ENCODE peak calls at places on chromosomes 2 and 18, in four cellular contexts. One of them, this sample, is unnamed.

GRCh38 chr2:42314892-42315468 is 46.0 kb downstream of the COX7A2L start:
- DNase-seq in HCT116: no peak
- DNase-seq in stomach: no peak
- DNase-seq in GM23338: no peak
- DNase-seq in this sample: no peak

GRCh38 chr18:3500016-3500415 is 50.0 kb downstream of the TGIF1 start:
- DNase-seq in HCT116: no peak
- DNase-seq in stomach: no peak
- DNase-seq in GM23338: no peak
- DNase-seq in this sample: no peak

GRCh38 chr2:171260471-171261424 is 100.1 kb upstream of the TLK1 start:
- DNase-seq in HCT116: no peak
- DNase-seq in stomach: no peak
- DNase-seq in GM23338: peak
- DNase-seq in this sample: no peak

GRCh38 chr2:105104208-105104731 is 66.4 kb downstream of the MRPS9 start:
- DNase-seq in HCT116: no peak
- DNase-seq in stomach: no peak
- DNase-seq in GM23338: no peak
- DNase-seq in this sample: no peak

GRCh38 chr2:20429528-20429927 is 17.3 kb upstream of the RHOB start:
- DNase-seq in HCT116: no peak
- DNase-seq in stomach: peak
- DNase-seq in GM23338: no peak
- DNase-seq in this sample: peak

GRCh38 chr2:169507698-169508097 is 1.8 kb upstream of the KLHL41 start:
- DNase-seq in HCT116: no peak
- DNase-seq in stomach: no peak
- DNase-seq in GM23338: no peak
- DNase-seq in this sample: no peak

GRCh38 chr2:141490886-141491285 is 639.9 kb downstream of the LRP1B start:
- DNase-seq in HCT116: no peak
- DNase-seq in stomach: no peak
- DNase-seq in GM23338: no peak
- DNase-seq in this sample: no peak

GRCh38 chr2:147382322-147382948 is 462.4 kb upstream of the ACVR2A start:
- DNase-seq in HCT116: no peak
- DNase-seq in stomach: no peak
- DNase-seq in GM23338: no peak
- DNase-seq in this sample: no peak

GRCh38 chr18:44182363-44182762 is 498.3 kb upstream of the SETBP1 start:
- DNase-seq in HCT116: no peak
- DNase-seq in stomach: no peak
- DNase-seq in GM23338: no peak
- DNase-seq in this sample: no peak

GRCh38 chr2:63424329-63425078 is 163.8 kb downstream of the WDPCP start:
- DNase-seq in HCT116: peak
- DNase-seq in stomach: no peak
- DNase-seq in GM23338: peak
- DNase-seq in this sample: no peak

GRCh38 chr2:6982934-6983589 is 65.8 kb downstream of the RNF144A start:
- DNase-seq in HCT116: no peak
- DNase-seq in stomach: no peak
- DNase-seq in GM23338: peak
- DNase-seq in this sample: no peak

GRCh38 chr2:56231361-56231760 is 47.6 kb downstream of the CCDC85A start:
- DNase-seq in HCT116: no peak
- DNase-seq in stomach: no peak
- DNase-seq in GM23338: no peak
- DNase-seq in this sample: no peak

GRCh38 chr18:31619291-31619690 is 27.6 kb downstream of the TTR start:
- DNase-seq in HCT116: no peak
- DNase-seq in stomach: no peak
- DNase-seq in GM23338: no peak
- DNase-seq in this sample: no peak

GRCh38 chr2:169845016-169845415 is 17.8 kb downstream of the UBR3 start:
- DNase-seq in HCT116: no peak
- DNase-seq in stomach: no peak
- DNase-seq in GM23338: no peak
- DNase-seq in this sample: no peak

GRCh38 chr2:240603846-240604245 is 17.3 kb downstream of the CAPN10 start:
- DNase-seq in HCT116: no peak
- DNase-seq in stomach: no peak
- DNase-seq in GM23338: no peak
- DNase-seq in this sample: peak

GRCh38 chr2:40654346-40654745 is 202.5 kb upstream of the SLC8A1 start:
- DNase-seq in HCT116: no peak
- DNase-seq in stomach: no peak
- DNase-seq in GM23338: no peak
- DNase-seq in this sample: no peak

GRCh38 chr2:39954346-39954745 is 175.3 kb upstream of the THUMPD2 start:
- DNase-seq in HCT116: no peak
- DNase-seq in stomach: no peak
- DNase-seq in GM23338: no peak
- DNase-seq in this sample: no peak

GRCh38 chr2:45821558-45822271 is 170.2 kb downstream of the PRKCE start:
- DNase-seq in HCT116: peak
- DNase-seq in stomach: peak
- DNase-seq in GM23338: no peak
- DNase-seq in this sample: no peak

GRCh38 chr2:74566423-74567085 is 12.0 kb downstream of the DOK1 start:
- DNase-seq in HCT116: no peak
- DNase-seq in stomach: no peak
- DNase-seq in GM23338: no peak
- DNase-seq in this sample: no peak

GRCh38 chr2:109322111-109322510 is 193.1 kb downstream of the SH3RF3 start:
- DNase-seq in HCT116: no peak
- DNase-seq in stomach: peak
- DNase-seq in GM23338: no peak
- DNase-seq in this sample: no peak

GRCh38 chr2:74261204-74261864 is 62.9 kb downstream of the MTHFD2 start:
- DNase-seq in HCT116: peak
- DNase-seq in stomach: peak
- DNase-seq in GM23338: peak
- DNase-seq in this sample: no peak

GRCh38 chr2:113167115-113167932 is 6.4 kb upstream of the PSD4 start:
- DNase-seq in HCT116: no peak
- DNase-seq in stomach: peak
- DNase-seq in GM23338: no peak
- DNase-seq in this sample: peak

GRCh38 chr18:3851159-3851558 is 401.2 kb downstream of the TGIF1 start:
- DNase-seq in HCT116: no peak
- DNase-seq in stomach: no peak
- DNase-seq in GM23338: no peak
- DNase-seq in this sample: no peak

GRCh38 chr2:242064364-242065250 is 195.1 kb downstream of the RTP5 start:
- DNase-seq in HCT116: no peak
- DNase-seq in stomach: no peak
- DNase-seq in GM23338: no peak
- DNase-seq in this sample: no peak

GRCh38 chr2:62760555-62760954 is 55.0 kb downstream of the EHBP1 start:
- DNase-seq in HCT116: no peak
- DNase-seq in stomach: no peak
- DNase-seq in GM23338: no peak
- DNase-seq in this sample: no peak

GRCh38 chr2:74577448-74577847 is 22.9 kb downstream of the DOK1 start:
- DNase-seq in HCT116: no peak
- DNase-seq in stomach: no peak
- DNase-seq in GM23338: no peak
- DNase-seq in this sample: peak

GRCh38 chr2:71276311-71277158 is 49.6 kb upstream of the PAIP2B start:
- DNase-seq in HCT116: peak
- DNase-seq in stomach: peak
- DNase-seq in GM23338: peak
- DNase-seq in this sample: peak
- TF ChIP-seq CTCF in HCT116: no peak
- TF ChIP-seq CTCF in stomach: no peak
- TF ChIP-seq CTCF in GM23338: no peak
- TF ChIP-seq CTCF in this sample: no peak

GRCh38 chr2:166700079-166700478 is 188.2 kb upstream of the XIRP2 start:
- DNase-seq in HCT116: no peak
- DNase-seq in stomach: no peak
- DNase-seq in GM23338: peak
- DNase-seq in this sample: no peak
- TF ChIP-seq CTCF in HCT116: no peak
- TF ChIP-seq CTCF in stomach: no peak
- TF ChIP-seq CTCF in GM23338: no peak
- TF ChIP-seq CTCF in this sample: no peak

GRCh38 chr18:7872569-7872968 is 305.5 kb downstream of the PTPRM start:
- DNase-seq in HCT116: peak
- DNase-seq in stomach: no peak
- DNase-seq in GM23338: no peak
- DNase-seq in this sample: no peak
- TF ChIP-seq CTCF in HCT116: peak
- TF ChIP-seq CTCF in stomach: no peak
- TF ChIP-seq CTCF in GM23338: peak
- TF ChIP-seq CTCF in this sample: no peak

GRCh38 chr18:62715829-62716678 is 713 bp downstream of the PHLPP1 start:
- DNase-seq in HCT116: peak
- DNase-seq in stomach: peak
- DNase-seq in GM23338: peak
- DNase-seq in this sample: peak

GRCh38 chr18:62717850-62718229 is 2.5 kb downstream of the PHLPP1 start:
- DNase-seq in HCT116: no peak
- DNase-seq in stomach: no peak
- DNase-seq in GM23338: no peak
- DNase-seq in this sample: no peak

GRCh38 chr18:62717059-62717849 is 1.9 kb downstream of the PHLPP1 start:
- DNase-seq in HCT116: peak
- DNase-seq in stomach: peak
- DNase-seq in GM23338: peak
- DNase-seq in this sample: peak

GRCh38 chr18:62715439-62715792 is at the start of gene PHLPP1:
- DNase-seq in HCT116: no peak
- DNase-seq in stomach: no peak
- DNase-seq in GM23338: no peak
- DNase-seq in this sample: no peak

DNA sequence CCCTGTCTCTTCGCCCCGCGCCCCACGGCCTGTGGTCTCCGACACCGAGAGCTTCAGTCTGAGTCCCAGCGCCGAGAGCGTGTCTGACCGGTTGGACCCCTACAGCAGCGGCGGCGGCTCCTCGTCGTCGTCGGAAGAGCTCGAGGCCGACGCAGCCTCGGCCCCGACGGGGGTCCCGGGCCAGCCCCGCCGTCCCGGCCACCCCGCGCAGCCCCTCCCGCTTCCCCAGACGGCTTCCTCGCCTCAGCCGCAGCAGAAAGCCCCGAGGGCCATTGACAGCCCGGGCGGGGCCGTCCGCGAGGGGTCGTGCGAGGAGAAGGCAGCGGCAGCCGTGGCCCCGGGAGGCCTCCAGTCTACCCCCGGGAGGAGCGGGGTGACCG is 1.3 kb downstream of the PHLPP1 start:
- DNase-seq in HCT116: no peak
- DNase-seq in stomach: peak
- DNase-seq in GM23338: peak
- DNase-seq in this sample: no peak
- TF ChIP-seq CTCF in HCT116: peak
- TF ChIP-seq CTCF in stomach: no peak
- TF ChIP-seq CTCF in GM23338: peak
- TF ChIP-seq CTCF in this sample: no peak

DNA sequence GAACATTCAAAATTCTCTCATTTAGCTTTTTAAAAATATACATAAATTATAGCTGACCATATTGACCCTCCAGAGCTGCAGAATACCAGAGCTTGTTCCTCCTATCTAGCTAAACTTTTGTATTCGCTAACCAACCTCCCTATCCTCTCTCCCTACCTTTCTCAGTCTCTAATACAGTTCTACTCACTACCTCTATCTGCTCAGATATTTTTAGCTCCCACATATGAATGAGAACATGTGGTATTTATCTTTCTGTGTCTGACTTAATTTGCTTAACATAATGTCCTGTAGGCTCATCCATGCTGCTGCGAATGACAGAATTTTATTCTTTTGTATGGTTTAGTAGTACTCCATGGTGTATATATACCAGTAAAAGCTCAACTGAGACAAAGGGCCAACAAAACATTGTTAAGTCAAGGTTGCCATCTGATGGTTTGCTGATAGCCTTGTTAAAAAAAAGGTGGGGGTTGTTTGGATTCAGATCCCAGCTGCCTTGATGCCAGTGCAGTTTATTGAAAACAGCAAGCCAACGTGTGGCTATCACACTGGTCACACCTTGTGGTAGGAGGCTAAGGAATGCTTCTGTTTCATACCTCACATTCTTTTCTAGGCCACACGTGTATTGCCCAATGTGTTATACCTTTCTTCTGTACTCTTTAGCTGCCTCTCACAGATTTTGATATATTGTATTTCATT is 101.5 kb downstream of the VWA3B start:
- DNase-seq in HCT116: peak
- DNase-seq in stomach: no peak
- DNase-seq in GM23338: peak
- DNase-seq in this sample: no peak
- TF ChIP-seq CTCF in HCT116: no peak
- TF ChIP-seq CTCF in stomach: no peak
- TF ChIP-seq CTCF in GM23338: peak
- TF ChIP-seq CTCF in this sample: no peak

DNA sequence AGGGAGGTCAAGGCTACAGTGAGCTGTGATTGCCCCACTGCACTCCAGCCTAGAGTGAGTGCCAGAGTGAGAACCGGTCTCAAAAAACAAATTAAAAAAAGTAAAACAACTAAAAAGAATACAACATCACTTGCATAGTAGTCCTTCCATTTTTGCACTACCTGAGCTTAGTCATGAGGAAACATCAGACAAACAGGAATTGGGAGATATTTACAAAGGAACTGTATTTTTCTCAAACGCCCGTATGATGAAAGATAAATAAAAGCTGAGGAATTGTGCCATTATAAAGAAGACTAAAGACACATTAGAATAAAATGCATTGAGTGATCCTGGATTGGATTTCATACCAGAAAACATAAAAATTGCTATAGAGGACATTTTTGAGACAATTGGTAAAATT is 50.0 kb upstream of the ATP8B1 start:
- DNase-seq in HCT116: no peak
- DNase-seq in stomach: no peak
- DNase-seq in GM23338: no peak
- DNase-seq in this sample: no peak
- TF ChIP-seq CTCF in HCT116: no peak
- TF ChIP-seq CTCF in stomach: no peak
- TF ChIP-seq CTCF in GM23338: no peak
- TF ChIP-seq CTCF in this sample: no peak